ENCODE peak calls at places on chromosomes 2 and 18, in ten cellular contexts. Y is left lung; Z is left cardiac atrium; P is sciatic nerve; N is naive thymus-derived CD8-positive, alpha-beta T cell; M is body of pancreas; Q is HCT116; J is Right ventricle myocardium superior; T is Panc1; H is effector memory CD8-positive, alpha-beta T cell. E is an unnamed sample.

GRCh38 chr2:57218206-57218605 is 828.4 kb upstream of the VRK2 start:
- ATAC-seq in N (no peak), H (no peak), T (no peak), Z (no peak), Y (no peak), M (no peak), J (peak), P (no peak), Q (no peak), E (no peak)

GRCh38 chr2:149355712-149356422 is 25.5 kb downstream of the LYPD6 start:
- ATAC-seq in Q (no peak), T (no peak), N (no peak), J (no peak), M (no peak), Z (no peak), Y (no peak), P (no peak), H (no peak), E (no peak)

GRCh38 chr18:47931707-47932103 is 1.2 kb upstream of the SMAD2 start:
- ATAC-seq in N (peak), H (no peak), P (peak), T (no peak), M (no peak), Z (no peak), Y (peak), Q (no peak), J (no peak), E (no peak)

GRCh38 chr2:26914286-26914962 is 56.0 kb upstream of the MAPRE3 start:
- ATAC-seq in H (no peak), Q (no peak), M (no peak), N (no peak), T (no peak), P (no peak), J (peak), Z (peak), Y (no peak), E (no peak)

GRCh38 chr2:38622210-38622609 is 19.5 kb upstream of the HNRNPLL start:
- ATAC-seq in M (no peak), T (no peak), Z (no peak), H (no peak), Y (no peak), Q (no peak), P (no peak), J (peak), N (no peak), E (no peak)

GRCh38 chr18:22493940-22494339 is 76.2 kb upstream of the CTAGE1 start:
- ATAC-seq in Q (no peak), H (no peak), T (no peak), Z (peak), P (no peak), J (peak), N (no peak), M (no peak), Y (peak), E (no peak)

GRCh38 chr2:191836853-191837769 is 9.8 kb downstream of the CAVIN2 start:
- ATAC-seq in T (no peak), Y (peak), J (peak), Z (peak), Q (no peak), N (no peak), H (no peak), M (no peak), P (peak), E (peak)

GRCh38 chr2:69807821-69808540 is 21.5 kb upstream of the GMCL1 start:
- ATAC-seq in M (no peak), P (no peak), Y (no peak), Z (no peak), Q (no peak), T (no peak), H (no peak), J (no peak), N (no peak), E (no peak)

GRCh38 chr2:119198267-119198840 is 25.3 kb upstream of the STEAP3 start:
- ATAC-seq in T (no peak), M (peak), Z (peak), Q (no peak), Y (peak), P (peak), N (no peak), H (no peak), J (no peak), E (no peak)

GRCh38 chr18:34086370-34086769 is 138.3 kb downstream of the NOL4 start:
- ATAC-seq in J (no peak), P (no peak), Q (no peak), N (no peak), Y (no peak), H (no peak), M (no peak), Z (no peak), T (no peak), E (no peak)

GRCh38 chr2:39646267-39646666 is 19.4 kb upstream of the TMEM178A start:
- ATAC-seq in Q (no peak), T (no peak), J (no peak), Z (no peak), N (no peak), H (no peak), M (no peak), Y (no peak), P (no peak), E (no peak)

GRCh38 chr2:17545680-17546613 is 5.5 kb downstream of the VSNL1 start:
- ATAC-seq in P (no peak), Y (no peak), H (no peak), Q (no peak), J (no peak), M (no peak), N (no peak), Z (no peak), T (no peak), E (no peak)

GRCh38 chr2:29916571-29916970 is 4.8 kb downstream of the ALK start:
- ATAC-seq in J (no peak), Y (no peak), Z (no peak), P (no peak), N (no peak), H (no peak), M (no peak), T (no peak), Q (no peak), E (no peak)

GRCh38 chr18:26710460-26711096 is 154.9 kb downstream of the AQP4 start:
- ATAC-seq in Z (no peak), M (no peak), Y (no peak), J (no peak), Q (no peak), P (no peak), N (no peak), H (no peak), T (no peak), E (no peak)

E was measured in stimulated activated memory B cell treated with anti-CD40 and anti-IgM and Interleukin-4, amounts not matched to agents 10 μg/mL and 1 μg/mL and 100 μg/mL, for 72 hours.